ENCODE peak calls at places on chromosomes 1 and 21, in nine cellular contexts. Q, O, N, D, H, J, U, C and M are unnamed samples.

GRCh38 chr1:204250428-204251030 is 36.7 kb upstream of the GOLT1A start:
- ATAC-seq in H (no peak), N (peak), O (no peak), U (no peak), Q (no peak), J (no peak), C (no peak), D (no peak), M (no peak)

GRCh38 chr1:236808005-236808404 is 12.9 kb downstream of the MTR start:
- ATAC-seq in C (no peak), O (no peak), Q (no peak), D (no peak), H (no peak), U (no peak), N (no peak), J (no peak), M (no peak)

GRCh38 chr1:221777434-221778072 is 35.7 kb upstream of the DUSP10 start:
- ATAC-seq in U (no peak), Q (peak), C (peak), D (peak), J (peak), H (no peak), O (peak), N (no peak), M (peak)

GRCh38 chr1:220828211-220828553 is 41.5 kb downstream of the MTARC1 start:
- ATAC-seq in U (peak), O (no peak), J (peak), H (no peak), D (no peak), Q (peak), C (no peak), N (peak), M (no peak)

GRCh38 chr21:46021978-46022544 is 40.5 kb downstream of the COL6A1 start:
- ATAC-seq in Q (peak), H (peak), O (no peak), C (no peak), D (no peak), N (no peak), J (no peak), U (no peak), M (no peak)

GRCh38 chr1:34460193-34460592 is 283.5 kb downstream of the C1orf94 start:
- ATAC-seq in H (no peak), C (no peak), J (peak), D (no peak), O (no peak), N (peak), U (no peak), Q (peak), M (no peak)

GRCh38 chr1:62364726-62365125 is 45.5 kb upstream of the KANK4 start:
- ATAC-seq in N (no peak), C (no peak), J (no peak), D (no peak), U (no peak), Q (no peak), O (no peak), H (no peak), M (no peak)

GRCh38 chr1:21294266-21295058 is 4.2 kb upstream of the ECE1 start:
- ATAC-seq in Q (peak), O (peak), D (peak), C (peak), J (peak), N (peak), U (no peak), H (peak), M (peak)

GRCh38 chr1:95548211-95548610 is 314.2 kb downstream of the RWDD3 start:
- ATAC-seq in O (no peak), U (no peak), H (no peak), N (no peak), C (no peak), Q (no peak), J (no peak), D (no peak), M (no peak)

GRCh38 chr1:84358695-84359094 is 39.6 kb upstream of the DNASE2B start:
- ATAC-seq in O (no peak), J (no peak), D (no peak), Q (no peak), U (no peak), C (no peak), N (no peak), H (no peak), M (no peak)

GRCh38 chr1:12276225-12276624 is 46.4 kb downstream of the VPS13D start:
- ATAC-seq in C (no peak), Q (peak), D (no peak), H (peak), U (peak), O (no peak), N (peak), J (peak), M (no peak)

GRCh38 chr1:904271-904950 is 19.3 kb upstream of the SAMD11 start:
- ATAC-seq in H (peak), N (peak), D (peak), Q (peak), U (peak), O (peak), C (peak), J (peak), M (peak)

GRCh38 chr1:168410464-168410863 is 129.8 kb downstream of the TBX19 start:
- ATAC-seq in D (no peak), J (no peak), C (no peak), Q (no peak), H (no peak), O (no peak), U (no peak), N (no peak), M (no peak)

GRCh38 chr1:43241352-43241953 is 28.3 kb upstream of the TMEM125 start:
- ATAC-seq in H (no peak), U (peak), O (no peak), D (no peak), C (no peak), N (peak), Q (peak), J (peak), M (no peak)

GRCh38 chr1:53341961-53342707 is 14.3 kb upstream of the LRP8 start:
- ATAC-seq in U (no peak), O (no peak), J (no peak), H (no peak), Q (no peak), C (no peak), N (no peak), D (no peak), M (no peak)

GRCh38 chr1:43545686-43546387 is 15.2 kb downstream of the PTPRF start:
- ATAC-seq in Q (peak), H (peak), N (peak), O (no peak), C (no peak), U (peak), D (no peak), J (peak), M (no peak)

GRCh38 chr1:7113822-7114221 is 328.6 kb downstream of the CAMTA1 start:
- ATAC-seq in Q (no peak), U (no peak), D (no peak), O (no peak), C (no peak), H (no peak), J (no peak), N (peak), M (no peak)

GRCh38 chr1:231605389-231606100 is 21.0 kb upstream of the DISC1 start:
- ATAC-seq in H (no peak), J (no peak), D (no peak), O (no peak), C (no peak), Q (peak), U (no peak), N (no peak), M (no peak)

GRCh38 chr1:43543567-43543966 is 12.9 kb downstream of the PTPRF start:
- ATAC-seq in Q (no peak), J (no peak), N (no peak), H (no peak), C (no peak), O (no peak), D (no peak), U (no peak), M (no peak)

GRCh38 chr1:115068780-115069179 is 20.5 kb downstream of the TSPAN2 start:
- ATAC-seq in Q (no peak), N (no peak), O (no peak), J (no peak), U (no peak), H (no peak), D (no peak), C (no peak), M (no peak)

GRCh38 chr1:38898653-38899230 is 17.4 kb upstream of the GJA9 start:
- ATAC-seq in C (no peak), U (peak), J (no peak), D (no peak), H (no peak), O (no peak), Q (no peak), N (no peak), M (no peak)

GRCh38 chr1:160807242-160807641 is 11.3 kb downstream of the LY9 start:
- ATAC-seq in Q (no peak), N (no peak), H (no peak), O (no peak), J (no peak), C (no peak), D (no peak), U (no peak), M (no peak)